ENCODE peak calls at places on chromosomes 16 and 17, in ten cellular contexts. V is effector memory CD4-positive, alpha-beta T cell; Q is astrocyte; G is uterus; T is CD8-positive, alpha-beta T cell; U is RWPE2; M is prostate gland; E is AG04450; I is GM06990; N is iPS DF 6.9. H is an unnamed sample.

GRCh38 chr16:83402969-83403368 is 404.8 kb upstream of the HSBP1 start:
- DNase-seq in V (no peak), Q (peak; percentile 64), G (no peak), T (no peak), U (no peak), M (no peak), E (no peak), I (no peak), N (no peak), H (no peak)

GRCh38 chr17:7293131-7293557 is 1.3 kb downstream of the YBX2 start:
- DNase-seq in V (no peak), Q (no peak), G (no peak), T (no peak), U (no peak), M (no peak), E (no peak), I (no peak), N (no peak), H (no peak)

GRCh38 chr16:52925143-52925542 is 127.6 kb downstream of the CHD9NB start:
- DNase-seq in V (no peak), Q (no peak), G (no peak), T (no peak), U (no peak), M (no peak), E (no peak), I (no peak), N (no peak), H (no peak)

GRCh38 chr17:50550661-50551432 is 3.9 kb downstream of the SPATA20 start:
- DNase-seq in V (no peak), Q (peak; percentile 60), G (peak; percentile 87), T (no peak), U (no peak), M (peak; percentile 72), E (peak; percentile 73), I (no peak), N (peak; percentile 90), H (no peak)

GRCh38 chr17:301681-302299 is 50.8 kb downstream of the RPH3AL start:
- DNase-seq in V (no peak), Q (no peak), G (no peak), T (no peak), U (peak; percentile 48), M (no peak), E (no peak), I (no peak), N (no peak), H (no peak)

GRCh38 chr17:64784353-64784798 is 122.3 kb upstream of the SMURF2 start:
- DNase-seq in V (no peak), Q (no peak), G (peak; percentile 3), T (no peak), U (no peak), M (no peak), E (no peak), I (no peak), N (no peak), H (no peak)

GRCh38 chr17:66276328-66276937 is 26.0 kb upstream of the PRKCA start:
- DNase-seq in V (no peak), Q (peak; percentile 67), G (no peak), T (no peak), U (no peak), M (no peak), E (no peak), I (no peak), N (no peak), H (no peak)

GRCh38 chr16:58027341-58028167 is 2.0 kb downstream of the MMP15 start:
- DNase-seq in V (no peak), Q (peak; percentile 10), G (no peak), T (no peak), U (no peak), M (no peak), E (no peak), I (no peak), N (no peak), H (no peak)

GRCh38 chr17:77375917-77376651 is 235.3 kb downstream of the SEC14L1 start:
- DNase-seq in V (peak; percentile 59), Q (peak; percentile 85), G (peak; percentile 76), T (peak; percentile 74), U (no peak), M (no peak), E (peak; percentile 65), I (no peak), N (no peak), H (no peak)

GRCh38 chr16:27240948-27241531 is 27.5 kb downstream of the NSMCE1 start:
- DNase-seq in V (no peak), Q (peak; percentile 59), G (no peak), T (no peak), U (no peak), M (no peak), E (no peak), I (no peak), N (no peak), H (peak; percentile 37)

GRCh38 chr17:39622380-39623006 is 4.3 kb upstream of the PPP1R1B start:
- DNase-seq in V (peak; percentile 10), Q (no peak), G (no peak), T (no peak), U (no peak), M (no peak), E (no peak), I (no peak), N (no peak), H (no peak)

DNA sequence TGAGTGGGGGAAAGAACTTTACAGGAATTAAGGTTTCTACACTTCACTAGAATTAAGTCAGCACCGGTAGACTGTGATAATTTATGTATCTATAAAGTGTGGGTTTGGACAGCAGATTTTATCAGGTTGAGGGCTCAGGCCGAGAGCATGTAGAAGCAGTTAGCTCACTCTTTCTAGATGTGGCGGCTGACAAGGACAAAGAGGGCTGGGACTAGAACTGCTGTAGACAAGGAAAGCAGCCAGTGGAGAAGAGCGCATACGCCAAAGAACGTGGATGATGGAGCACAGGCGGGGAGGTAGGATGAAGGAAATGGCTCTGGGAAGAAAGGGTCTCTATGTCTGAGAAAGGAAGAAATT is 504 bp upstream of the GOSR1 start:
- DNase-seq in V (no peak), Q (peak; percentile 11), G (no peak), T (peak; percentile 11), U (no peak), M (no peak), E (no peak), I (peak; percentile 18), N (no peak), H (no peak)
- H3K27me3 ChIP-seq in V (peaks cover 3% of the 10 kb centered on the region), Q (no peaks in the 10 kb centered on the region), G (no peaks in the 10 kb centered on the region), T (no peaks in the 10 kb centered on the region), U (no peaks in the 10 kb centered on the region), M (no peaks in the 10 kb centered on the region), E (no peaks in the 10 kb centered on the region), I (no peaks in the 10 kb centered on the region), N (no peaks in the 10 kb centered on the region), H (no peaks in the 10 kb centered on the region)

DNA sequence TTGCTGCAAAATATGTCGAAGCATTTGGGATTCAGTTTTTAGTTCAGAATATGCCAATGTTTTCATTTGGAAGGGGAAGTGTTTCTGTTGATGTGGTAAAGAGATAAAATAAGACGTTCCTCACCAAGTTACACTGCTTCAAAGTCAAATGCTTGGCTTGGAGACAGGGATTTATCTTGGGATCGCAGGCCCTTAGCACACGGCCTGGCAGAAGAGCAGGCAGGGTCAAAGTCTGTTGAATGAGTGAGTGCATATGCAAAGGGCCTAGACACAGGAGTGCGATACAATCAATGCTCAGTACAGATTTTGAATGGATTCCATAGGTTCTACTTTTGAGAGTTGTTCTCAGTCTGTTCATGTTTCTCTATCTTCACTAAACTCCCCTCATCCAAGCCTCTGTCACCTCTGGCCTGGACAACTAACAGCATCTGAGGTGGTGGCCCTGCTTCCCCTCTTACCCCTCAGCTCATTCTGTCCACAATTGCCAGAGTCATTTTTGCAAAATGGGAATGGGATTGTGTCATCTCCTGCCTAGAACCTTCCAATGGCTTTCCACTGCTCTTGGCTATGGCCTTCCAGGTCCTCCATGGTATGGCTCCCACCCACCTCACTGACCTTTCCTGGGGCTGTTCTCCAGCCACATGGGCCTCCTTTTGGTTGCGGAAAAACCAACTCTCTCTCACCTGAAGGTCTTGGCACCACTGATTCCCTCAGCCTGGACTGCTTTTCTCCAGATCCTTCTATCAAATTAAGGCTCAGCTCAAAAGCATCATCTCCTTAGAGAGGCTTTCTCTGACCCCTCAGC is 3.2 kb downstream of the DEXI start:
- DNase-seq in V (no peak), Q (no peak), G (no peak), T (no peak), U (no peak), M (no peak), E (no peak), I (no peak), N (no peak), H (no peak)
- H3K27me3 ChIP-seq in V (no peaks in the 10 kb centered on the region), Q (no peaks in the 10 kb centered on the region), G (no peaks in the 10 kb centered on the region), T (no peaks in the 10 kb centered on the region), U (no peaks in the 10 kb centered on the region), M (no peaks in the 10 kb centered on the region), E (no peaks in the 10 kb centered on the region), I (no peaks in the 10 kb centered on the region), N (no peaks in the 10 kb centered on the region), H (no peaks in the 10 kb centered on the region)

GRCh38 chr17:81481011-81481799 is 31.4 kb downstream of the ACTG1 start:
- DNase-seq in V (peak; percentile 20), Q (peak; percentile 23), G (peak; percentile 74), T (peak; percentile 44), U (peak; percentile 60), M (peak; percentile 68), E (no peak), I (no peak), N (no peak), H (no peak)

GRCh38 chr17:81483085-81483861 is 29.3 kb downstream of the ACTG1 start:
- DNase-seq in V (no peak), Q (no peak), G (no peak), T (no peak), U (peak; percentile 73), M (no peak), E (no peak), I (peak; percentile 72), N (no peak), H (no peak)

GRCh38 chr17:81482673-81483072 is 29.9 kb downstream of the ACTG1 start:
- DNase-seq in V (no peak), Q (no peak), G (no peak), T (no peak), U (peak; percentile 61), M (no peak), E (no peak), I (no peak), N (no peak), H (no peak)

GRCh38 chr17:81480140-81480917 is 32.3 kb downstream of the ACTG1 start:
- DNase-seq in V (no peak), Q (peak; percentile 53), G (no peak), T (no peak), U (no peak), M (no peak), E (no peak), I (no peak), N (no peak), H (no peak)

GRCh38 chr17:81481815-81482505 is 30.6 kb downstream of the ACTG1 start:
- DNase-seq in V (no peak), Q (no peak), G (no peak), T (no peak), U (peak; percentile 63), M (no peak), E (no peak), I (no peak), N (no peak), H (no peak)
- H3K27me3 ChIP-seq in V (peaks cover 14% of the 10 kb centered on the region), Q (no peaks in the 10 kb centered on the region), G (no peaks in the 10 kb centered on the region), T (peaks cover 11% of the 10 kb centered on the region), U (no peaks in the 10 kb centered on the region), M (no peaks in the 10 kb centered on the region), E (peaks cover 9% of the 10 kb centered on the region), I (peaks cover 2% of the 10 kb centered on the region), N (peaks cover 14% of the 10 kb centered on the region), H (no peaks in the 10 kb centered on the region)

DNA sequence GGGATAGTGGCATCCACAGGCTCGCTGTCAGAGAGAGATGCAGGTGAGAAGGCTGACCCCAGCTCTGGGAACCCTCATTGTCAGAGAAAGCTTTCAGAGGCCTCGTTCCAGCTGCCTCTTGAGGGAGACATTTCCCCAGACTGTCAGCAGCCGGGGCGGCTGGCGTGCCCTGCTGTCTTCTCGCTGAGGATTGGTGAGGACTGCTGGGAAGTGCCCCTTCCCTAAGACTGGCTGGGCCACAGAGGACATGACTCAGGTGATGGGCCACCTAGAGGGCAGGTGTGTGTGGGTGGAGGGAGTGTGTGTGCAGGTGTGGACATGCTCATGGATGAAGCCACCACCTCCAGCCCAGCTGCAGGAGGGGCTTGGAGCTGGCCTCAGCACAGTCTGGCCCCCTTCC is 25.3 kb downstream of the SPACA3 start:
- DNase-seq in V (no peak), Q (no peak), G (no peak), T (no peak), U (no peak), M (no peak), E (no peak), I (no peak), N (no peak), H (no peak)
- H3K27me3 ChIP-seq in V (no peaks in the 10 kb centered on the region), Q (peaks cover 2% of the 10 kb centered on the region), G (no peaks in the 10 kb centered on the region), T (no peaks in the 10 kb centered on the region), U (no peaks in the 10 kb centered on the region), M (peaks cover 2% of the 10 kb centered on the region), E (peaks cover 9% of the 10 kb centered on the region), I (no peaks in the 10 kb centered on the region), N (no peaks in the 10 kb centered on the region), H (peaks cover 3% of the 10 kb centered on the region)

H was measured in BJ.